ENCODE peak calls at places on chromosomes 7 and 10, in nine cellular contexts. One of them, this sample, is unnamed.

GRCh38 chr10:91713471-91714072 is 80.7 kb upstream of the PPP1R3C start:
- DNase-seq in breast epithelium: no peak
- DNase-seq in body of pancreas: no peak
- DNase-seq in tibial nerve: no peak
- DNase-seq in lower leg skin: no peak
- DNase-seq in uterus: no peak
- DNase-seq in IMR-90: no peak
- DNase-seq in A549: no peak
- DNase-seq in spleen: no peak
- DNase-seq in this sample: no peak

GRCh38 chr10:34231441-34232180 is 583.5 kb downstream of the PARD3 start:
- DNase-seq in uterus: no peak
- DNase-seq in spleen: no peak
- DNase-seq in A549: no peak
- DNase-seq in body of pancreas: no peak
- DNase-seq in lower leg skin: no peak
- DNase-seq in IMR-90: no peak
- DNase-seq in breast epithelium: no peak
- DNase-seq in tibial nerve: no peak
- DNase-seq in this sample: no peak

GRCh38 chr7:148684289-148684688 is 14.4 kb upstream of the CUL1 start:
- DNase-seq in tibial nerve: no peak
- DNase-seq in spleen: no peak
- DNase-seq in A549: no peak
- DNase-seq in body of pancreas: no peak
- DNase-seq in uterus: no peak
- DNase-seq in lower leg skin: no peak
- DNase-seq in breast epithelium: no peak
- DNase-seq in IMR-90: no peak
- DNase-seq in this sample: no peak

GRCh38 chr7:26603631-26604030 is 260.8 kb downstream of the SKAP2 start:
- DNase-seq in uterus: no peak
- DNase-seq in IMR-90: no peak
- DNase-seq in lower leg skin: no peak
- DNase-seq in tibial nerve: no peak
- DNase-seq in body of pancreas: no peak
- DNase-seq in breast epithelium: no peak
- DNase-seq in A549: no peak
- DNase-seq in spleen: no peak
- DNase-seq in this sample: no peak

GRCh38 chr7:111025013-111025412 is 65.9 kb upstream of the LRRN3 start:
- DNase-seq in body of pancreas: no peak
- DNase-seq in A549: no peak
- DNase-seq in lower leg skin: no peak
- DNase-seq in tibial nerve: no peak
- DNase-seq in spleen: no peak
- DNase-seq in IMR-90: no peak
- DNase-seq in uterus: no peak
- DNase-seq in breast epithelium: no peak
- DNase-seq in this sample: no peak

GRCh38 chr10:13349776-13350274 is 1.7 kb upstream of the SEPHS1 start:
- DNase-seq in breast epithelium: peak; percentile 72
- DNase-seq in A549: no peak
- DNase-seq in lower leg skin: no peak
- DNase-seq in uterus: peak; percentile 37
- DNase-seq in IMR-90: peak; percentile 54
- DNase-seq in body of pancreas: peak; percentile 44
- DNase-seq in tibial nerve: peak; percentile 29
- DNase-seq in spleen: peak; percentile 85
- DNase-seq in this sample: peak; percentile 83

GRCh38 chr7:42262907-42263466 is 26.0 kb upstream of the GLI3 start:
- DNase-seq in lower leg skin: peak; percentile 66
- DNase-seq in breast epithelium: no peak
- DNase-seq in tibial nerve: no peak
- DNase-seq in IMR-90: peak; percentile 70
- DNase-seq in uterus: peak; percentile 63
- DNase-seq in A549: no peak
- DNase-seq in body of pancreas: peak; percentile 17
- DNase-seq in spleen: no peak
- DNase-seq in this sample: peak; percentile 89

GRCh38 chr10:70404906-70405824 is 1.2 kb downstream of the EIF4EBP2 start:
- DNase-seq in tibial nerve: peak; percentile 70
- DNase-seq in uterus: peak; percentile 93
- DNase-seq in breast epithelium: peak; percentile 59
- DNase-seq in lower leg skin: peak; percentile 93
- DNase-seq in A549: peak; percentile 40
- DNase-seq in spleen: peak; percentile 78
- DNase-seq in IMR-90: peak; percentile 96
- DNase-seq in body of pancreas: peak; percentile 65
- DNase-seq in this sample: peak; percentile 98

GRCh38 chr7:29408841-29409243 is 154.8 kb upstream of the PRR15 start:
- DNase-seq in lower leg skin: peak; percentile 79
- DNase-seq in A549: peak; percentile 71
- DNase-seq in spleen: no peak
- DNase-seq in breast epithelium: no peak
- DNase-seq in IMR-90: peak; percentile 63
- DNase-seq in tibial nerve: no peak
- DNase-seq in body of pancreas: peak; percentile 64
- DNase-seq in uterus: peak; percentile 70
- DNase-seq in this sample: no peak

DNA sequence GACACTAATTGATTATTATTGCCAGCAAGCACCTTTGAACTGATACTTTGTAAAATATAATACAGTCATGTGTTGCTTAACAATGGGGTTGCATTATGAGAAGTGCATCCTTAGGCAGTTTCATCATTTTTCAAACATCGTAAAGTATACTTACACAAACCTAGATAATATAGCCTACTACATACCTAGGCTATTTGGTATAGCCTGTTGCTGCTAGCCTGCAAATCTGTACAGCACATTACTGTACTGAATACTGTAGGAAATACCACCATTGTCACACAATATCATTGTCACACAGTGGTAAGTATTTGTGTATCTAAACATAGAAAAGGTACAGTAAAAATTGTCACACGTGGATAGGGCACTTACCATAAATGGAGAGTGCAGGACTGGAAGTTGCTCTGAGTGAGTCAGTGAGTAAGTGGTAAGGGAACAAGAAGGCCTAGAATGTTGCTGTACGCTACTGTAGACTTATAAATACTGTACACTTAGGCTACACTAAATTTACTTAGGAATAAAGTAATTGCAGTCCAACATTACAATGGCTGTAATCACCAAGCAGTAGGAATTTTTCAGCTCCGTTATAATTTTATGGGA is 70.8 kb downstream of the LCOR start:
- DNase-seq in body of pancreas: no peak
- DNase-seq in A549: no peak
- DNase-seq in uterus: no peak
- DNase-seq in spleen: no peak
- DNase-seq in lower leg skin: no peak
- DNase-seq in tibial nerve: no peak
- DNase-seq in breast epithelium: no peak
- DNase-seq in IMR-90: no peak
- DNase-seq in this sample: no peak
- H3K4me3 ChIP-seq in body of pancreas: no peak overlapping the region
- H3K4me3 ChIP-seq in A549: no peak overlapping the region
- H3K4me3 ChIP-seq in uterus: no peak overlapping the region
- H3K4me3 ChIP-seq in spleen: no peak overlapping the region
- H3K4me3 ChIP-seq in lower leg skin: no peak overlapping the region
- H3K4me3 ChIP-seq in tibial nerve: no peak overlapping the region
- H3K4me3 ChIP-seq in breast epithelium: no peak overlapping the region
- H3K4me3 ChIP-seq in IMR-90: no peak overlapping the region
- H3K4me3 ChIP-seq in this sample: no peak overlapping the region

GRCh38 chr10:112835933-112836564 is 114.0 kb upstream of the TCF7L2 start:
- DNase-seq in uterus: no peak
- DNase-seq in IMR-90: no peak
- DNase-seq in spleen: no peak
- DNase-seq in lower leg skin: peak; percentile 54
- DNase-seq in breast epithelium: no peak
- DNase-seq in A549: no peak
- DNase-seq in body of pancreas: peak; percentile 17
- DNase-seq in tibial nerve: no peak
- DNase-seq in this sample: peak; percentile 78
- TF ChIP-seq POLR2A in uterus: no peak
- TF ChIP-seq POLR2A in IMR-90: no peak
- TF ChIP-seq POLR2A in spleen: no peak
- TF ChIP-seq POLR2A in lower leg skin: no peak
- TF ChIP-seq POLR2A in breast epithelium: no peak
- TF ChIP-seq POLR2A in A549: no peak
- TF ChIP-seq POLR2A in body of pancreas: no peak
- TF ChIP-seq POLR2A in tibial nerve: no peak
- TF ChIP-seq POLR2A in this sample: no peak

DNA sequence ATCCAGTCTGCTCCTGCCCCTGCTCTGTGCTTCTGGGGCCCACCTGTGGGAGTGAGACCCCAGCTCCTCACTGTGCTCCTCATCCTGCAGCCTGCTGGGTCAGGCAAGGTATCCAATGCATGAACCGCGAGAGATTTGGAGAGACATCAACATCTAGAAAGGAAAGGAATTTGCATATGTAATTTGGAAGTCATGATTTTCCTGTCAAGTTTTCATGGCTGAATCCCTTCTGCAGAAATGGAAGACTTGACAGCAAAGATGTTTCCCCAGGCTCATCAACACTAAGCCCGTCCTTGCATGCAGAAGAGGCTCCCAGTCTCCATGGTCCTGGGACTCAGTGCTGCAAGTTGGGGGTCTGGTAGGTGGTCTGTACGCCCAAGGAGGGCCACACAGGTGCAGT is 176.9 kb upstream of the GRB10 start:
- DNase-seq in spleen: no peak
- DNase-seq in body of pancreas: no peak
- DNase-seq in lower leg skin: no peak
- DNase-seq in uterus: no peak
- DNase-seq in IMR-90: no peak
- DNase-seq in breast epithelium: no peak
- DNase-seq in tibial nerve: no peak
- DNase-seq in A549: no peak
- DNase-seq in this sample: no peak
- H3K4me3 ChIP-seq in spleen: no peak overlapping the region
- H3K4me3 ChIP-seq in body of pancreas: no peak overlapping the region
- H3K4me3 ChIP-seq in lower leg skin: no peak overlapping the region
- H3K4me3 ChIP-seq in uterus: no peak overlapping the region
- H3K4me3 ChIP-seq in IMR-90: no peak overlapping the region
- H3K4me3 ChIP-seq in breast epithelium: no peak overlapping the region
- H3K4me3 ChIP-seq in tibial nerve: no peak overlapping the region
- H3K4me3 ChIP-seq in A549: no peak overlapping the region
- H3K4me3 ChIP-seq in this sample: no peak overlapping the region

GRCh38 chr10:17643755-17644484 is at the start of gene STAM:
- DNase-seq in A549: peak; percentile 86
- DNase-seq in body of pancreas: peak; percentile 90
- DNase-seq in uterus: peak; percentile 89
- DNase-seq in lower leg skin: peak; percentile 83
- DNase-seq in tibial nerve: peak; percentile 73
- DNase-seq in IMR-90: peak; percentile 91
- DNase-seq in spleen: peak; percentile 98
- DNase-seq in breast epithelium: peak; percentile 81
- DNase-seq in this sample: peak; percentile 90
- TF ChIP-seq POLR2A in A549: peak; percentile 29
- TF ChIP-seq POLR2A in body of pancreas: peak; percentile 89
- TF ChIP-seq POLR2A in uterus: peak; percentile 29
- TF ChIP-seq POLR2A in lower leg skin: no peak
- TF ChIP-seq POLR2A in tibial nerve: no peak
- TF ChIP-seq POLR2A in IMR-90: peak; percentile 88
- TF ChIP-seq POLR2A in spleen: peak; percentile 22
- TF ChIP-seq POLR2A in breast epithelium: no peak
- TF ChIP-seq POLR2A in this sample: peak; percentile 31